ENCODE peak calls at places on chromosomes 2 and 18, in four cellular contexts. R is fibroblast of the aortic adventitia; U is RKO; P is stimulated activated CD4-positive, alpha-beta T cell treated with anti-CD3 and anti-CD28 coated beads, Interleukin-2, amount 100 ng/mL, for 4 hours. M is an unnamed sample.

GRCh38 chr18:9737814-9738160 is 29.7 kb downstream of the RAB31 start:
- DNase-seq in P (no peak), U (no peak), R (no peak), M (no peak)

GRCh38 chr2:175131252-175131651 is 36.8 kb downstream of the ATF2 start:
- DNase-seq in R (no peak), P (no peak), U (no peak), M (no peak)

GRCh38 chr2:50765146-50765545 is 266.8 kb downstream of the NRXN1 start:
- DNase-seq in R (no peak), U (no peak), P (no peak), M (no peak)

GRCh38 chr18:76494541-76495403 is at the start of gene ZNF516:
- DNase-seq in R (peak), P (no peak), U (peak), M (no peak)

GRCh38 chr2:203909946-203910476 is 26.6 kb upstream of the ICOS start:
- DNase-seq in U (no peak), P (no peak), R (no peak), M (no peak)

GRCh38 chr2:109459485-109459884 is 154.3 kb downstream of the SEPTIN10 start:
- DNase-seq in P (no peak), U (no peak), R (no peak), M (no peak)

GRCh38 chr2:190534310-190535118 is at the start of gene NEMP2:
- DNase-seq in P (peak), R (peak), U (no peak), M (no peak)

GRCh38 chr2:230762317-230762896 is 49.8 kb downstream of the CAB39 start:
- DNase-seq in U (peak), R (no peak), P (no peak), M (no peak)

GRCh38 chr2:27903649-27904544 is 13.4 kb downstream of the BABAM2 start:
- DNase-seq in R (no peak), U (peak), P (no peak), M (no peak)

GRCh38 chr18:4831791-4832375 is 365.2 kb downstream of the AKAIN1 start:
- DNase-seq in P (no peak), R (no peak), U (no peak), M (no peak)

GRCh38 chr2:20594957-20595356 is 55.9 kb downstream of the HS1BP3 start:
- DNase-seq in P (no peak), R (no peak), U (no peak), M (no peak)

GRCh38 chr2:38598200-38598990 is 4.3 kb downstream of the HNRNPLL start:
- DNase-seq in U (no peak), P (no peak), R (peak), M (no peak)

GRCh38 chr2:111941531-111941930 is 43.1 kb downstream of the MERTK start:
- DNase-seq in U (no peak), P (no peak), R (no peak), M (no peak)

GRCh38 chr2:158845869-158846268 is 50.8 kb downstream of the DAPL1 start:
- DNase-seq in U (no peak), R (peak), P (no peak), M (no peak)